ENCODE peak calls at places on chromosome 19, in eight cellular contexts. Z is GM12878, P is tibial nerve, B is heart left ventricle, N is ascending aorta, K is GM23338, W is dorsolateral prefrontal cortex, M is adrenal gland. S is an unnamed sample.

GRCh38 chr19:54302252-54302651 is 10.7 kb downstream of the LILRA5 start:
- DNase-seq in M (peak), B (no peak), Z (no peak), N (no peak), P (no peak), K (no peak), W (no peak), S (no peak)

GRCh38 chr19:31979362-31979761 is 366.0 kb upstream of the ZNF507 start:
- DNase-seq in P (no peak), Z (no peak), W (no peak), N (no peak), B (no peak), M (peak), K (no peak), S (no peak)

GRCh38 chr19:46648961-46649960 is 11.7 kb downstream of the DACT3 start:
- DNase-seq in Z (no peak), N (no peak), P (no peak), B (no peak), M (no peak), K (peak), W (no peak), S (no peak)

GRCh38 chr19:53612762-53613526 is 18.9 kb upstream of the DPRX start:
- DNase-seq in N (no peak), W (no peak), Z (no peak), K (peak), P (no peak), B (no peak), M (no peak), S (no peak)

GRCh38 chr19:10885241-10886169 is 14.2 kb downstream of the CARM1 start:
- DNase-seq in N (no peak), P (no peak), K (peak), Z (no peak), B (no peak), M (no peak), W (no peak), S (no peak)

GRCh38 chr19:51172223-51172622 is 30.1 kb downstream of the SIGLEC7 start:
- DNase-seq in K (no peak), Z (no peak), N (no peak), W (no peak), M (no peak), P (no peak), B (no peak), S (no peak)

GRCh38 chr19:45215391-45216191 is 29.6 kb downstream of the EXOC3L2 start:
- DNase-seq in Z (no peak), N (no peak), P (no peak), B (no peak), M (peak), K (peak), W (no peak), S (no peak)

GRCh38 chr19:50255115-50255514 is 51.7 kb downstream of the MYH14 start:
- DNase-seq in W (no peak), Z (no peak), P (no peak), M (no peak), N (no peak), K (peak), B (no peak), S (no peak)

GRCh38 chr19:46288896-46289588 is 7.8 kb upstream of the HIF3A start:
- DNase-seq in N (no peak), M (peak), W (no peak), Z (no peak), P (no peak), B (no peak), K (no peak), S (peak)

GRCh38 chr19:6233827-6234511 is 45.8 kb downstream of the MLLT1 start:
- DNase-seq in N (no peak), Z (no peak), M (no peak), B (peak), W (no peak), P (no peak), K (no peak), S (peak)

GRCh38 chr19:50817941-50818858 is 5.4 kb downstream of the KLK1 start:
- DNase-seq in M (peak), K (peak), P (no peak), N (no peak), Z (peak), B (peak), W (no peak), S (no peak)

GRCh38 chr19:49790866-49791265 is 22.2 kb downstream of the FUZ start:
- DNase-seq in N (no peak), M (peak), K (no peak), B (no peak), P (no peak), Z (no peak), W (no peak), S (peak)

GRCh38 chr19:54172764-54173699 is at the start of gene TMC4:
- DNase-seq in W (no peak), Z (no peak), M (no peak), N (no peak), P (no peak), B (no peak), K (peak), S (no peak)

GRCh38 chr19:42166336-42166735 is 34.1 kb upstream of the POU2F2 start:
- DNase-seq in W (no peak), Z (no peak), N (no peak), P (no peak), M (no peak), K (no peak), B (no peak), S (no peak)

GRCh38 chr19:31054430-31054829 is 294.8 kb downstream of the TSHZ3 start:
- DNase-seq in W (no peak), P (no peak), Z (no peak), M (peak), B (peak), K (peak), N (no peak), S (no peak)

GRCh38 chr19:16679811-16680210 is 18.9 kb downstream of the TMEM38A start:
- DNase-seq in Z (no peak), N (no peak), P (no peak), W (no peak), K (no peak), B (no peak), M (no peak), S (no peak)

GRCh38 chr19:44277331-44277730 is 17.6 kb downstream of the ZNF233 start:
- DNase-seq in P (no peak), Z (no peak), B (no peak), M (no peak), W (no peak), N (no peak), K (no peak), S (no peak)

GRCh38 chr19:589693-590395 is at the start of gene HCN2:
- DNase-seq in B (no peak), W (no peak), N (no peak), P (no peak), M (no peak), Z (no peak), K (no peak), S (no peak)

GRCh38 chr19:39247701-39248664 is 673 bp downstream of the IFNL4 start:
- DNase-seq in Z (no peak), N (no peak), P (no peak), B (no peak), W (no peak), M (no peak), K (peak), S (no peak)
- H3K4me3 ChIP-seq in Z (no peak), N (peak), P (no peak), B (no peak), W (peak), M (no peak), K (peak), S (no peak)

GRCh38 chr19:55535579-55536350 is 1.2 kb downstream of the SBK2 start:
- DNase-seq in P (no peak), Z (no peak), W (no peak), M (no peak), B (no peak), N (no peak), K (no peak), S (no peak)

GRCh38 chr19:55536366-55536765 is 567 bp downstream of the SBK2 start:
- DNase-seq in M (no peak), B (no peak), Z (no peak), K (no peak), W (no peak), P (no peak), N (no peak), S (no peak)

GRCh38 chr19:55538132-55538531 is 1.2 kb upstream of the SBK2 start:
- DNase-seq in M (no peak), P (no peak), N (no peak), Z (no peak), B (no peak), K (peak), W (no peak), S (no peak)

GRCh38 chr19:55537741-55538111 is 793 bp upstream of the SBK2 start:
- DNase-seq in M (no peak), W (no peak), Z (no peak), N (no peak), K (peak), P (no peak), B (no peak), S (no peak)

GRCh38 chr19:55536951-55537740 is at the start of gene SBK2:
- DNase-seq in N (no peak), W (no peak), B (no peak), P (no peak), Z (no peak), K (peak), M (no peak), S (no peak)
- TF ChIP-seq CTCF in N (no peak), W (no peak), B (no peak), P (no peak), Z (no peak), K (peak), M (no peak), S (no peak)

GRCh38 chr19:40282920-40283319 is 2.2 kb downstream of the AKT2 start:
- DNase-seq in W (no peak), K (no peak), N (no peak), M (no peak), P (no peak), B (no peak), Z (no peak), S (no peak)
- H3K27ac ChIP-seq in W (peak), K (peak), N (no peak), M (peak), P (no peak), B (peak), Z (peak), S (no peak)

GRCh38 chr19:13020002-13020414 is 24.7 kb downstream of the NFIX start:
- DNase-seq in N (no peak), P (no peak), M (no peak), B (no peak), W (no peak), K (peak), Z (no peak), S (no peak)
- H3K4me3 ChIP-seq in N (no peak), P (no peak), M (no peak), B (no peak), W (no peak), K (peak), Z (no peak), S (no peak)

DNA sequence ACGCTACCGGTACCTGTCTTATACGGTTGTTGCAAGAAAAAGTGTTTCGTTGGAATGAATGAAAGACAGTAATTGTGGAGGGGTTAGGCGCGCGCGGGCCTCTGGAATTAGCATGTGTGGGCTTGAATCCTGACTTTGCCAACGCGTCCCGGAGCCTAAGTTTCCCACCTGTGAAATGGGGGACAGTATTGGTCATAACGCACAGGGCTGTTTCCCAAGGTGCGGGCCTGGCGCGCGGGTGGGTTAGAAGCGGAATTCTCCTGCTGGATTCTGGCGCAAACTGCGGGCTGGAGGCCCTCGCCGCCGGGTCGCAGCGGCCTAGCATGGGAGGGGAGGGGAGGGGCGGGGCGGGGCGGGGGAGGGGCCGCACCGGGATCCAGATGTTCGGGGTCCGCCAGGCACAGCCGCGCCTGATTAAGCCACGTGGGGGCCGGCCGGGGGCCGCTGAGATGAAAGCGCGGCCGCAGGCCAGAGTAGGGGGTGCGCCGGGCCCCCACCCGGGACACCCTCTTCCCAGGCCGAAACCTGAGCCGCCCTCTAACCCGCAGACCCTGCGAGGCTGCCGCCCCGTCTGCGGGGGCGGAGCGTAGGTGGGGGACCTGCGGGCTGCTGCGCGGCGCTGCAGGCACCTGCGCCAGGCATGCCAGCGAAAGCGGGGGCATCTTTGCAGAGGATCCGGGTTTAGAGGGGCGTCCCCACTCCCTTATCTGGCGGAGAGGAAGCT is 1.2 kb upstream of the TMEM59L start:
- DNase-seq in M (no peak), B (no peak), W (no peak), Z (no peak), N (no peak), P (no peak), K (peak), S (no peak)
- TF ChIP-seq CTCF in M (no peak), B (no peak), W (no peak), Z (no peak), N (no peak), P (no peak), K (no peak), S (no peak)

DNA sequence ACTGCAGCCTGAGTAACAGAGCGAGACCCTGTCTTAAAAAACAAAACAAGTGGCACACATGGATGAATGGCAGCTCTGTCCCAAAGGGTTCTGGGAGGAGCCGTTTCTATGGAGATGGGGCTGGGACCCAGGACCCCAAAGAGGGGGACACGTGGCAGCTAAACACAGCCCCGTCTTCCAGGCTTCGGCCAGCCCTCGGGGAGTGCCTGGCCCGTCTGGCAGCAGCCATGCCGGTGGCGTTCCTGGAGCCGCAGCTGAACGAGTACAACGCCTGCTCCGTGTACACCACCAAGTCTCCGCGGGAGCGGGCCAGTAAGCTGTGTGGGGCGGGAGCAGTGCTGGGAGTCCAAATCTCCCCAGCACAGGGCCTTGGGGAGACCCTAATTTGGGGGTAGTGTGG is 82.4 kb downstream of the RYR1 start:
- DNase-seq in N (no peak), B (peak), Z (no peak), W (no peak), P (no peak), K (no peak), M (no peak), S (no peak)
- H3K27ac ChIP-seq in N (no peak), B (no peak), Z (no peak), W (no peak), P (peak), K (no peak), M (no peak), S (no peak)

DNA sequence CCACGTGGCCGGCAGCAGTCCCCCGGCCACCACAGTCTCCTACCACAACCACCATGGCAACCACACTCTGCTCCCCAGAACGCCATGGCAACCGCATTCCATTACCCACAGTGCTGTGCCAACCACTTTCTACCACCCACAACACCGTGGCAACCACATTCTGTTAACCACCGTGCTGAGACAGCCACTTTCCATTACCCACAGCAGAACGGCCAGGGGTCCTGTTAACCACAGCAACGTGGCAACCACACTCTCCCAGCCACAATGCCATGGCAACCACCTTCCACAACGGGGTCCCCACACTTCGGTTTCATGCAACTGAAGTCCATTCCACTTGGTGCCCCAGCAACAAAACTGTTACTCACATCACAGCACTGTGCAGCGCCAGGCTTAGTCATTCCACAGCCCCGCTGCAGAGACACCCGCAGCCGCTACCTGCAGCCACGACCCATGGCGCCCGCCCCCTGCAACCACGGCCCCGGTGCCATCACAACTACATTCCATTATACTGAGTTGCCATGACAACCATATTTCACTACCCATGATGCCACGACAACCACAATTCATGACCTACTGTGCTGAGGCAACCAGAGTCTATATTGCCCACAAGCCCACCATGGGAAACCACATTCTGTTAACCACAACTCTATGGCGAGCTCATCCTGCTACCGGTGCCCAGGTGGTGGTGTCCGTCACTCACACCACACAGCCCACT is 10.0 kb downstream of the DPF1 start:
- DNase-seq in K (peak), M (no peak), W (peak), Z (peak), B (no peak), N (no peak), P (no peak), S (no peak)
- H3K4me3 ChIP-seq in K (no peak), M (no peak), W (no peak), Z (no peak), B (no peak), N (no peak), P (no peak), S (no peak)

GRCh38 chr19:18587962-18588610 is 512 bp upstream of the REX1BD start:
- DNase-seq in Z (no peak), W (no peak), P (no peak), M (no peak), N (no peak), K (no peak), B (no peak), S (no peak)

GRCh38 chr19:18588611-18589379 is at the start of gene REX1BD:
- DNase-seq in B (peak), W (peak), N (peak), Z (peak), K (peak), P (peak), M (peak), S (peak)

GRCh38 chr19:18587561-18587960 is 1.0 kb upstream of the REX1BD start:
- DNase-seq in Z (no peak), W (no peak), B (no peak), K (no peak), P (no peak), M (no peak), N (no peak), S (no peak)

GRCh38 chr19:18589380-18590272 is 1.0 kb downstream of the REX1BD start:
- DNase-seq in B (peak), K (peak), W (no peak), M (peak), Z (no peak), N (peak), P (peak), S (peak)

DNA sequence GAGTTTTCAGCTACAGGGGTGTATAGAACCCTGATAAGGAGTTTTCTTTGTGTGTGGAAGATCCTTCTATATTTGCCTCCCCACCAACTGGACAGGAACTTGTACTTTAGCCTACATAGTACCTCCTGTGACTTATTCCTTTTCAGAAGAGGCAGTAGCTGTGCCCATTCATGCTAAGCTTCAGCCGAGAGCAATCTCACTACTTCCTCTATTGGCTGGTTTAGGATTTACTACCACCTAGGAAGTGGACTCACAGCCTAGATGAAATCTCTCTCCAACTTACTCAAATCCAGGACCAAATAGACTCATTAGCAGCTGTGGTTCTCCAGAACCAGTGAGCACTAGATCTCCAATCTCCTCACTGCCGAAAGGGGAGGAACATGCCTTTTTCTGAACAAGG is 2.3 kb upstream of the REX1BD start:
- DNase-seq in P (no peak), K (no peak), M (no peak), N (no peak), Z (no peak), B (no peak), W (no peak), S (no peak)
- TF ChIP-seq CTCF in P (no peak), K (no peak), M (no peak), N (no peak), Z (no peak), B (no peak), W (no peak), S (no peak)

DNA sequence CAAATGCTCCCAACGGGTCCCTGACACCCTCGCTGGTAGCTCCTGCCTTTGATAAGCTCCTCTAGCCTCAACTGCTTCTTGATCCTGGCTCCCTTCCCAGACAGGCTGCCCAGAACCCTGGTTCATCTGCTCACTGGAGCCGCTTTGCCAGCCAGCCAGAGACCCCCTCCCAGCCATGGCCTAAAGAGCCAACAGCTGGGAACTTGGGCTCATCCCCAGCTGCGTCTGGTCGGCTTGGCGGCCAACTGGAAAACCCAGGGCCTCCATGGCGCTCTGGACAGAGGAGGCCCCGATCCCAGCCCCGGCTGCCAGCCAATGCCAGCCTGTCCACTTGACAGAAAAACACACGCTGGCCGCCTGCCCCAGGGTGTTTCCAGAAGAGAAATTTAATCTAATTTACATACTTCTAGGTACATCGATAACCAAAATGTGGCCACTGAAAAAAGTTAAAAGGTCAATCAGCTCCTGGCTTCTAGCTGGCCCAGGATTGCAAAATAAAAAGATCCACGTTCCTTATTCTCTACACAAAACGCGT is 3.0 kb upstream of the AKAP8L start:
- DNase-seq in N (no peak), Z (no peak), M (no peak), B (peak), K (no peak), P (no peak), W (peak), S (no peak)
- H3K27ac ChIP-seq in N (peak), Z (no peak), M (no peak), B (peak), K (no peak), P (no peak), W (peak), S (no peak)